ENCODE peak calls at places on chromosome 14, in nine cellular contexts. One of them, this sample, is unnamed.

GRCh38 chr14:93346926-93347721 is at the start of gene COX8C:
- DNase-seq in hepatocyte: no peak
- DNase-seq in SK-N-SH: no peak
- DNase-seq in PC-3: no peak
- DNase-seq in neural progenitor cell: no peak
- DNase-seq in HCT116: no peak
- DNase-seq in GM23248: no peak
- DNase-seq in OCI-LY7: no peak
- DNase-seq in MM.1S: no peak
- DNase-seq in this sample: peak; percentile 31

GRCh38 chr14:99462211-99462610 is 18.4 kb downstream of the SETD3 start:
- DNase-seq in HCT116: no peak
- DNase-seq in hepatocyte: no peak
- DNase-seq in SK-N-SH: no peak
- DNase-seq in MM.1S: no peak
- DNase-seq in OCI-LY7: no peak
- DNase-seq in GM23248: no peak
- DNase-seq in PC-3: no peak
- DNase-seq in neural progenitor cell: no peak
- DNase-seq in this sample: no peak

GRCh38 chr14:100333867-100334266 is 10.7 kb downstream of the SLC25A47 start:
- DNase-seq in HCT116: no peak
- DNase-seq in MM.1S: no peak
- DNase-seq in neural progenitor cell: no peak
- DNase-seq in GM23248: no peak
- DNase-seq in hepatocyte: no peak
- DNase-seq in PC-3: no peak
- DNase-seq in SK-N-SH: no peak
- DNase-seq in OCI-LY7: no peak
- DNase-seq in this sample: no peak

GRCh38 chr14:71625175-71625574 is 307.1 kb upstream of the RGS6 start:
- DNase-seq in PC-3: no peak
- DNase-seq in neural progenitor cell: no peak
- DNase-seq in hepatocyte: no peak
- DNase-seq in MM.1S: no peak
- DNase-seq in OCI-LY7: no peak
- DNase-seq in GM23248: no peak
- DNase-seq in SK-N-SH: no peak
- DNase-seq in HCT116: no peak
- DNase-seq in this sample: no peak

GRCh38 chr14:104758981-104759975 is 6.3 kb downstream of the SIVA1 start:
- DNase-seq in PC-3: no peak
- DNase-seq in GM23248: no peak
- DNase-seq in OCI-LY7: no peak
- DNase-seq in HCT116: no peak
- DNase-seq in MM.1S: no peak
- DNase-seq in SK-N-SH: no peak
- DNase-seq in hepatocyte: no peak
- DNase-seq in neural progenitor cell: no peak
- DNase-seq in this sample: no peak

GRCh38 chr14:104795781-104796681 is 483 bp upstream of the AKT1 start:
- DNase-seq in neural progenitor cell: no peak
- DNase-seq in hepatocyte: peak; percentile 83
- DNase-seq in MM.1S: peak; percentile 23
- DNase-seq in HCT116: no peak
- DNase-seq in OCI-LY7: peak; percentile 66
- DNase-seq in PC-3: peak; percentile 48
- DNase-seq in GM23248: peak; percentile 73
- DNase-seq in SK-N-SH: peak; percentile 94
- DNase-seq in this sample: peak; percentile 54

GRCh38 chr14:24085215-24085614 is 8.9 kb upstream of the PCK2 start:
- DNase-seq in SK-N-SH: no peak
- DNase-seq in MM.1S: no peak
- DNase-seq in GM23248: no peak
- DNase-seq in PC-3: no peak
- DNase-seq in hepatocyte: no peak
- DNase-seq in OCI-LY7: no peak
- DNase-seq in neural progenitor cell: no peak
- DNase-seq in HCT116: no peak
- DNase-seq in this sample: no peak

GRCh38 chr14:93013368-93013719 is 90.4 kb downstream of the CHGA start:
- DNase-seq in neural progenitor cell: no peak
- DNase-seq in GM23248: peak; percentile 89
- DNase-seq in PC-3: no peak
- DNase-seq in hepatocyte: no peak
- DNase-seq in OCI-LY7: no peak
- DNase-seq in MM.1S: no peak
- DNase-seq in SK-N-SH: no peak
- DNase-seq in HCT116: no peak
- DNase-seq in this sample: no peak

GRCh38 chr14:52266179-52266578 is 1.3 kb upstream of the PTGDR start:
- DNase-seq in GM23248: peak; percentile 88
- DNase-seq in OCI-LY7: no peak
- DNase-seq in hepatocyte: no peak
- DNase-seq in neural progenitor cell: no peak
- DNase-seq in PC-3: no peak
- DNase-seq in HCT116: no peak
- DNase-seq in SK-N-SH: no peak
- DNase-seq in MM.1S: no peak
- DNase-seq in this sample: no peak

GRCh38 chr14:76647699-76648298 is 113.5 kb upstream of the VASH1 start:
- DNase-seq in hepatocyte: peak; percentile 84
- DNase-seq in PC-3: peak; percentile 71
- DNase-seq in OCI-LY7: peak; percentile 65
- DNase-seq in SK-N-SH: peak; percentile 62
- DNase-seq in neural progenitor cell: peak; percentile 82
- DNase-seq in GM23248: peak; percentile 81
- DNase-seq in HCT116: peak; percentile 48
- DNase-seq in MM.1S: peak; percentile 36
- DNase-seq in this sample: peak; percentile 90

GRCh38 chr14:77355811-77356210 is 21.1 kb downstream of the TMED8 start:
- DNase-seq in SK-N-SH: no peak
- DNase-seq in PC-3: no peak
- DNase-seq in neural progenitor cell: no peak
- DNase-seq in GM23248: peak; percentile 20
- DNase-seq in OCI-LY7: no peak
- DNase-seq in MM.1S: no peak
- DNase-seq in HCT116: no peak
- DNase-seq in hepatocyte: no peak
- DNase-seq in this sample: no peak

GRCh38 chr14:75861161-75861621 is 120.6 kb downstream of the TGFB3 start:
- DNase-seq in MM.1S: peak; percentile 12
- DNase-seq in OCI-LY7: no peak
- DNase-seq in PC-3: peak; percentile 56
- DNase-seq in HCT116: peak; percentile 56
- DNase-seq in GM23248: peak; percentile 89
- DNase-seq in SK-N-SH: no peak
- DNase-seq in hepatocyte: peak; percentile 48
- DNase-seq in neural progenitor cell: no peak
- DNase-seq in this sample: peak; percentile 77

GRCh38 chr14:76975865-76976622 is 52.5 kb downstream of the IRF2BPL start:
- DNase-seq in PC-3: no peak
- DNase-seq in GM23248: no peak
- DNase-seq in HCT116: no peak
- DNase-seq in hepatocyte: no peak
- DNase-seq in neural progenitor cell: no peak
- DNase-seq in OCI-LY7: no peak
- DNase-seq in SK-N-SH: no peak
- DNase-seq in MM.1S: no peak
- DNase-seq in this sample: no peak

GRCh38 chr14:76575108-76575507 is 186.2 kb upstream of the VASH1 start:
- DNase-seq in PC-3: no peak
- DNase-seq in OCI-LY7: no peak
- DNase-seq in MM.1S: no peak
- DNase-seq in GM23248: no peak
- DNase-seq in HCT116: no peak
- DNase-seq in SK-N-SH: no peak
- DNase-seq in neural progenitor cell: no peak
- DNase-seq in hepatocyte: no peak
- DNase-seq in this sample: no peak

GRCh38 chr14:63962896-63963295 is 110.1 kb downstream of the SYNE2 start:
- DNase-seq in MM.1S: no peak
- DNase-seq in PC-3: no peak
- DNase-seq in neural progenitor cell: no peak
- DNase-seq in HCT116: no peak
- DNase-seq in OCI-LY7: no peak
- DNase-seq in GM23248: no peak
- DNase-seq in SK-N-SH: no peak
- DNase-seq in hepatocyte: no peak
- DNase-seq in this sample: no peak

GRCh38 chr14:71486274-71486673 is 446.0 kb upstream of the RGS6 start:
- DNase-seq in hepatocyte: no peak
- DNase-seq in SK-N-SH: no peak
- DNase-seq in neural progenitor cell: peak; percentile 35
- DNase-seq in HCT116: no peak
- DNase-seq in GM23248: no peak
- DNase-seq in OCI-LY7: no peak
- DNase-seq in MM.1S: no peak
- DNase-seq in PC-3: no peak
- DNase-seq in this sample: no peak

DNA sequence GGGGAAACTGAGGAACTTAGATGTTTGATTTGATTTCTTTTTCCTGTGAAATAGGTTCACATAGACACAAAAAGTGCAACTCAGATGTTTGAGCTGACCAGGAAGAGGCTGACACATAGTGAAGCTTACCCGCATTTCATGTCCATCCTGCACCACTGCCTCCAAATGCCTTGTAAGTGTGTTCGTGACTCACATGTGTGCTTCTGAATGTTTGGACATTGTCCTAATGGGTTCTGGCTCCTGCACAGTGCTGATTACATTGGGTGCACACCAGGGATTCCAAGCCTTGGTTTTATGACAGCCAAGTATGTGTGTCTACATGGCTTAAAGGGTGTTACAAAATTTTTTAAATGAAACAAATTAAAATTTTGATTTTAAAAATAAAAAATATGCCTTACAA is 137.4 kb downstream of the DAAM1 start:
- DNase-seq in hepatocyte: no peak
- DNase-seq in OCI-LY7: no peak
- DNase-seq in MM.1S: no peak
- DNase-seq in PC-3: no peak
- DNase-seq in HCT116: no peak
- DNase-seq in neural progenitor cell: no peak
- DNase-seq in SK-N-SH: no peak
- DNase-seq in GM23248: peak; percentile 72
- DNase-seq in this sample: no peak
- TF ChIP-seq EZH2phosphoT487 in hepatocyte: no peak
- TF ChIP-seq EZH2phosphoT487 in OCI-LY7: no peak
- TF ChIP-seq EZH2phosphoT487 in MM.1S: no peak
- TF ChIP-seq EZH2phosphoT487 in PC-3: no peak
- TF ChIP-seq EZH2phosphoT487 in HCT116: no peak
- TF ChIP-seq EZH2phosphoT487 in neural progenitor cell: no peak
- TF ChIP-seq EZH2phosphoT487 in SK-N-SH: no peak
- TF ChIP-seq EZH2phosphoT487 in GM23248: no peak
- TF ChIP-seq EZH2phosphoT487 in this sample: no peak

GRCh38 chr14:60092516-60092915 is 793 bp downstream of the PCNX4 start:
- DNase-seq in SK-N-SH: peak; percentile 38
- DNase-seq in GM23248: peak; percentile 77
- DNase-seq in PC-3: peak; percentile 65
- DNase-seq in hepatocyte: peak; percentile 38
- DNase-seq in HCT116: no peak
- DNase-seq in MM.1S: peak; percentile 9
- DNase-seq in neural progenitor cell: peak; percentile 32
- DNase-seq in OCI-LY7: peak; percentile 63
- DNase-seq in this sample: peak; percentile 11
- TF ChIP-seq EZH2phosphoT487 in SK-N-SH: no peak
- TF ChIP-seq EZH2phosphoT487 in GM23248: no peak
- TF ChIP-seq EZH2phosphoT487 in PC-3: no peak
- TF ChIP-seq EZH2phosphoT487 in hepatocyte: no peak
- TF ChIP-seq EZH2phosphoT487 in HCT116: no peak
- TF ChIP-seq EZH2phosphoT487 in MM.1S: no peak
- TF ChIP-seq EZH2phosphoT487 in neural progenitor cell: no peak
- TF ChIP-seq EZH2phosphoT487 in OCI-LY7: no peak
- TF ChIP-seq EZH2phosphoT487 in this sample: no peak

DNA sequence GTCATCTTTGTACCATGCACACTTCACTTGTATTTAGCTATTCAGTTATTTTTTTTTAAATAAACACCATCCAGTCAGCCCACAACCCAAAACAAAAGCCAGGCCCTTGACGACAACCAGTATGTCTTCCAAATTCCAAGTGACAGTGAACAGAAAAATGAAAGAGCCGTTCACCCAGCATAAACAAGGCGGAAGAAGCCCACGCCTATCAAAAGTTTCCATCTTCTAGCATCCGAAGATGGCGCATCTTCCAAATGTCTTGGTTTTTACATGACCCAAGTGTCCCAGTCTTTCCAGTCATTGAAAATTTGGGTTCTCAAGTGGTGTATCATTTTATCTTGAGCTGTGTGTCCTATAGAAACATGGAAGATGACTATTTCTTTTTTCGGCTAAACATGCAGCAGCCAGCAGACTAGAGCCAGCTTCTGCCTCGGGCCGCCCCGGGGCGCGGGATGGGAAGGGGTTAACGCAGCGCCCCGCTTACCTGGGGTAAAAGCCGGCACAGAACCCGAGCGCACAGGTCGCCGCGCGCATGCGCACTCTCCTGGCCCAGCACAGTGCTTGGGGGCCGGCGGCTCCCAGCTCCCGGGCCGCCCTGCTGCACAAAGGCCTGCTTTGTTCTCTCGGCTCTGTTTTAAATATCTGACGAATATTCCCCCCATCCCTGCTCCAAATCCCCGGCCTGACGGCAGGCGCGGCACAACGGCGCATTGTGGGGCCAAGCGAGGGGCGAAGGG is 164.8 kb downstream of the ZFP36L1 start:
- DNase-seq in SK-N-SH: no peak
- DNase-seq in OCI-LY7: no peak
- DNase-seq in HCT116: peak; percentile 29
- DNase-seq in PC-3: peak; percentile 28
- DNase-seq in hepatocyte: peak; percentile 88
- DNase-seq in GM23248: no peak
- DNase-seq in MM.1S: no peak
- DNase-seq in neural progenitor cell: peak; percentile 88
- DNase-seq in this sample: peak; percentile 87
- TF ChIP-seq EZH2phosphoT487 in SK-N-SH: no peak
- TF ChIP-seq EZH2phosphoT487 in OCI-LY7: no peak
- TF ChIP-seq EZH2phosphoT487 in HCT116: no peak
- TF ChIP-seq EZH2phosphoT487 in PC-3: no peak
- TF ChIP-seq EZH2phosphoT487 in hepatocyte: no peak
- TF ChIP-seq EZH2phosphoT487 in GM23248: no peak
- TF ChIP-seq EZH2phosphoT487 in MM.1S: no peak
- TF ChIP-seq EZH2phosphoT487 in neural progenitor cell: no peak
- TF ChIP-seq EZH2phosphoT487 in this sample: no peak

GRCh38 chr14:86035882-86036281 is 505.9 kb downstream of the FLRT2 start:
- DNase-seq in HCT116: no peak
- DNase-seq in hepatocyte: peak; percentile 30
- DNase-seq in neural progenitor cell: peak; percentile 34
- DNase-seq in OCI-LY7: peak; percentile 52
- DNase-seq in MM.1S: peak; percentile 14
- DNase-seq in SK-N-SH: peak; percentile 19
- DNase-seq in GM23248: peak; percentile 26
- DNase-seq in PC-3: peak; percentile 34
- DNase-seq in this sample: peak; percentile 75
- TF ChIP-seq EZH2phosphoT487 in HCT116: no peak
- TF ChIP-seq EZH2phosphoT487 in hepatocyte: no peak
- TF ChIP-seq EZH2phosphoT487 in neural progenitor cell: no peak
- TF ChIP-seq EZH2phosphoT487 in OCI-LY7: no peak
- TF ChIP-seq EZH2phosphoT487 in MM.1S: no peak
- TF ChIP-seq EZH2phosphoT487 in SK-N-SH: no peak
- TF ChIP-seq EZH2phosphoT487 in GM23248: no peak
- TF ChIP-seq EZH2phosphoT487 in PC-3: no peak
- TF ChIP-seq EZH2phosphoT487 in this sample: no peak

GRCh38 chr14:90641111-90642010 is 174.9 kb downstream of the TTC7B start:
- DNase-seq in HCT116: no peak
- DNase-seq in PC-3: no peak
- DNase-seq in SK-N-SH: no peak
- DNase-seq in GM23248: no peak
- DNase-seq in OCI-LY7: no peak
- DNase-seq in neural progenitor cell: peak; percentile 51
- DNase-seq in hepatocyte: no peak
- DNase-seq in MM.1S: no peak
- DNase-seq in this sample: peak; percentile 67
- TF ChIP-seq EZH2phosphoT487 in HCT116: no peak
- TF ChIP-seq EZH2phosphoT487 in PC-3: no peak
- TF ChIP-seq EZH2phosphoT487 in SK-N-SH: no peak
- TF ChIP-seq EZH2phosphoT487 in GM23248: no peak
- TF ChIP-seq EZH2phosphoT487 in OCI-LY7: no peak
- TF ChIP-seq EZH2phosphoT487 in neural progenitor cell: no peak
- TF ChIP-seq EZH2phosphoT487 in hepatocyte: no peak
- TF ChIP-seq EZH2phosphoT487 in MM.1S: no peak
- TF ChIP-seq EZH2phosphoT487 in this sample: no peak

This sample was measured in GM23338.